ENCODE peak calls at places on chromosomes 12 and 14, in four cellular contexts. O is choroid plexus epithelial cell, M is adrenal gland, N is ovary. R is an unnamed sample.

GRCh38 chr12:3998968-3999792 is 126.0 kb upstream of the PARP11 start:
- DNase-seq in M (no peak), N (no peak), O (peak; percentile 11), R (no peak)

GRCh38 chr12:46154221-46154975 is 114.4 kb downstream of the SLC38A1 start:
- DNase-seq in N (no peak), M (no peak), O (peak; percentile 17), R (peak; percentile 50)

GRCh38 chr12:67758119-67758873 is 109.8 kb downstream of the DYRK2 start:
- DNase-seq in N (no peak), O (no peak), M (no peak), R (no peak)

GRCh38 chr14:39268393-39268792 is 34.7 kb downstream of the MIA2 start:
- DNase-seq in O (peak; percentile 28), N (no peak), M (no peak), R (peak; percentile 26)

GRCh38 chr14:98143566-98143965 is 1128.4 kb downstream of the BCL11B start:
- DNase-seq in O (no peak), M (no peak), N (no peak), R (no peak)

GRCh38 chr12:103505371-103506236 is 9.8 kb upstream of the C12orf42 start:
- DNase-seq in O (no peak), N (no peak), M (no peak), R (no peak)

GRCh38 chr12:101051901-101052550 is 158.0 kb downstream of the SLC5A8 start:
- DNase-seq in N (peak; percentile 63), O (peak; percentile 66), M (peak; percentile 30), R (peak; percentile 96)

GRCh38 chr12:65881965-65882413 is 57.7 kb downstream of the HMGA2 start:
- DNase-seq in M (peak; percentile 56), O (peak; percentile 83), N (peak; percentile 83), R (peak; percentile 90)

GRCh38 chr12:106108187-106108816 is 30.5 kb downstream of the NUAK1 start:
- DNase-seq in M (no peak), O (peak; percentile 75), N (no peak), R (peak; percentile 90)

GRCh38 chr14:31263485-31264133 is 56.0 kb upstream of the HECTD1 start:
- DNase-seq in N (peak; percentile 57), O (peak; percentile 100), M (peak; percentile 76), R (peak; percentile 99)

GRCh38 chr12:77679701-77680100 is 151.0 kb upstream of the NAV3 start:
- DNase-seq in N (no peak), M (no peak), O (peak; percentile 19), R (no peak)

GRCh38 chr12:113119980-113120669 is 15.4 kb downstream of the RASAL1 start:
- DNase-seq in N (no peak), M (no peak), O (no peak), R (no peak)

GRCh38 chr14:63269561-63270225 is 49.0 kb downstream of the GPHB5 start:
- DNase-seq in O (no peak), M (no peak), N (no peak), R (no peak)

GRCh38 chr14:70955543-70956480 is 48.6 kb downstream of the PCNX1 start:
- DNase-seq in M (no peak), O (peak; percentile 53), N (no peak), R (peak; percentile 58)
- TF ChIP-seq CTCF in M (peak; percentile 30), O (peak; percentile 82), N (no peak), R (peak; percentile 76)

DNA sequence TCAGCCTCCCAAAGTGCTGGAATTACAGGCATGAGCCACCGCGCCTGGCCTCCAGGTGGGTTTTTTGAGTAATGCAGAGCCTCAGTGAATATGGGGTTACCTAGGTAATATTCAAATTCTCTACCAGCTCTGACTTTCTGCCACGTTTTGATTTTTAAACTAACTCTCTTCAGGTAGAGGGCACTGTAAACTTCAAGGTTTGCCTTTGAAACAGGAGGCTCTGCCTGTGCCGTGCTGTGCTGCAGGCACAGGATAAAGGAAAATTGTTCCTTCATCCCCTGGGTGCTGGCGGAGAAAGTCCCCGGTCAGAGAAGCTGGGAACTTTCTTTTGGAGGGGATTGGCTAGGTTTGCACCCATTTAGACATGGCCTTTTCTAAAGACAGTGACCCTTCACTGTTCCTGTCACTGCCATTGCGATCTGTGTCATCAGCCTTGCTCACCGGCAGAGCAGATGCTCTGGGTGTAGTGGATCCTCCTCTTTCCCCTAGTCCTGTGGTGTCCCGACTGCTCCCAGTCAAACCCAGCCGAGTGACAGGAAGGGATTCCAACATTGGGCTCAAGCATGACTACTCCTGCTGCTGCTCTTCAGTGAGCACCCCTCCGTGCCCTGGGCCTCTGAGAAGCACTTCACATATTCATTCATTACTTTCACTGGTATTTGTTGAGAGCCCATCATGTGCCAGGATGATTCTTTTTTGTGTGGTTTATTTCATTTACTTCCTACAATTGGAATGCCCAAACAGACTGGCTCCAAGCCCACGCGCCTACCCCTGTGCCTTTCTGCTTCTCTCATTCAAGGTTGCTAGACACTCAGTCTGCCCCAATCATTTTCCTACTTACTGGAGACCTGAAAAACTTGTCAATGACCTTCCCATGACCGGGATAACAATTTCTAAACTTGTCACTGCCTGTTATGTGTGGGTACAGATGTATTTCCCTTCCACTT is 103.6 kb downstream of the TMEM30B start:
- DNase-seq in M (peak; percentile 22), N (no peak), O (no peak), R (no peak)
- H3K4me3 ChIP-seq in M (no peak overlapping the region), N (no peak overlapping the region), O (no peak overlapping the region), R (no peak overlapping the region)

DNA sequence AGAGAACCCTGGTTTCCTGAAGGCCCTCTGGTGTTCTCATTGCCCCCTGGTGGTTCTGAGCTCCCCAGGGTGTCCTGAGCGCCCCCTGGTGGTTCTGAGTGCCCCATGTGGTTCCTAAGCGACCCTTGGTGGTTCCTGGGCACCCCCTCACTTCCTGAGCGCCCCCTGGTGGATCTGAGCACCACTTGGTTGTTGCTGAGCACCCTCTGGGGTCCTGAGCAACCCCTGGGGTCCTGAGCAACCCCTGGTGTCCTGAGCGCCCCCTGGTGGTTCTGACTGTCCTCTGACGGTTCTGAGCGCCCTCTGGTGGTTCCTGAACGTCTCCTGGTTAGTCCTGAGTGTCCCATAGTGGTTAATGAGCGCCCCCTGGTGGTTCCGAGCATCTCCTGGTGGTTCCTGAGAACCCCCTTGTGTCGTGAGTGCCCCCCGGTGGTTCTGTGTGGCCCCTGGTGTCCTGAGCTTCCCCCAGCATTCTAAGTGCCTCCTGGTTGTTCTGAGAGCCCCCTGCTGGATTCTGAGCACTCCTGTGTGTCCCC is 568.3 kb downstream of the TMEM121 start:
- DNase-seq in N (no peak), M (no peak), O (no peak), R (no peak)
- TF ChIP-seq CTCF in N (no peak), M (no peak), O (no peak), R (no peak)

DNA sequence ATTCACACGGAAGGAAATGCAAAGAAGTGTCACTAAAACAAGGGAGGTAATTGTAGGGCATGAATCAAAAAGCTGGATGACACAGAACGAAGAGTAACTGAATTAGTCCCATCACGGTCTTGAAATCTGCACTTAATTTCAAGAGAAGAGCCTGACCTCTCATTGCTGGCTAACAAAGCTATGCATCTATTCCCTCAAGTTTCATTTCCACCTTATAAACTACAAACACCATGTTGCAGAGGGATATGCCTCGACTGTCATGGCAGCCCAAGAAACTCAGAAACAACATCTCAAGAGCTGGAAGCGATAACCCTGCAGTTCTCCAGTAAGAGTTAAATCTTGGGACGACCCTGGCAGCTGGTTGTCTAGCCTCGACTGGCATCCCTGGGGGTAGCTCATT is 76.3 kb downstream of the FOXN3 start:
- DNase-seq in M (no peak), O (no peak), N (no peak), R (no peak)
- H3K4me3 ChIP-seq in M (no peak overlapping the region), O (no peak overlapping the region), N (no peak overlapping the region), R (no peak overlapping the region)

DNA sequence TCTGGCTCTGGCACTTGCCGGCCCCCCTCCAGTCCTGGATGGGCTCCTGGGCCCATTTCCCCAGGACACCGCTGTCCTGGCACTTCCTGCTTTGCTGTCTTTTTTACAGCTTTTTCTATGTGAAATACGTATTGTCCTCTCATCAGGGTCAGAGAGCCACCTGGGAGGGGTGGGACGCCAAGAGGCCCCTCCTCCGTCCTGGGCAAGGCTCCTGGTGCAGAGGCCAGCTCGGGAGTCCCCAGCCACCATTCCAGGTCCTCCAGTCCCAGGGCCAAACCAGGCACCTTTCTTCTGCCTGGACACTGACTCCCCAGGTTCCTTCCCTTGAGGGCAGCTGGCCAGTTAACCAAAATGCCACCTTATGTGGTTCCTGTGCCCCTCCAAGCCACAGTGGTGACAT is 22.8 kb downstream of the ARL6IP4 start:
- DNase-seq in N (no peak), O (no peak), M (no peak), R (no peak)
- TF ChIP-seq CTCF in N (no peak), O (no peak), M (no peak), R (no peak)

DNA sequence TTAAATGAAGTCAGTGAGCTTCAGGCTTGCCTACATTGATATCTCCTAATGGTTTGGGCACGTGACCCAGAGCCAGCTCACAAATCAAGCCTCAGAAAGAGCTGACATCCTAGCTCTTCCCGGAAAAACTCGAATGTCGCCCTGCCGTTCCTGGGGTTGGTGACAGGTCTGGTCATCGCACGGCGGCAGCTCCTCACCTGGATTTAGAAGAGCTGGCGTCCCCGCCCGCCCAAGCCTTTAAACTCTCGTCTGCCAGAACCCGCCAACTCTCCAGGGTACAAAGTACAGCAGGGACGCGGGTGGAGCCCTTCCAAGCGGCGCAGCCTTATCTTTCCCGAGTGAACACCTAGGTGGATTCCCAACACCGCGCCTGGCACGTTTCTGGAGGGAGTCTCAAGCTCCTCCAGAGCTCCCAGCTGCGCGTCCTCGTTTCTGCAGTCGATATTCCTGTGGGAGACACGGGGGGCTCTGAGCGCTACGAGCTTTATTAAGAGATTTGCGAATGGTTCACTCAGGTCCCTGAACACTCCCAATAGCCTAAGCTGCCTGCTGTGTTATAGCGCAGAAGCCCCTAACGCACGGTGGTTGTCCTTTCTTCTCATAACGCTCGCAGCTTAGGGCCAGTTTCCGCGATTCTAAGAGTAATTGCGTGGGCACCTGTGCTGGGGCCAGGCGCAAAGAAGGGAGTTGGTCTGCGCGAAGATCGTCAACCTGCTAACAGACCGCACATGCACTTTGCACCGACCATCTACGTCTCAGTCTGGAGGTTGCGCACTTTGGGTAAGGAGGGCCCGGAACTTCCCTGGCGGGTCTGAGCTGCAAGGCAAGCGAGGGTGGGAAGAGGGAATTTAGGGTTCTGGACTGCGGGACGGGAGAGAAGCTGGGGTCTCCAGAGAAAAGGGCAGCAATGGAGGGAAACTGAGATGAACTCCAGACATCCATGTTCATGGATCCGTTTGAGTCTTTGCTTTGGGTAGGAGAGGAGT is at the start of gene SSTR1:
- DNase-seq in M (no peak), O (no peak), N (no peak), R (peak; percentile 21)
- H3K4me3 ChIP-seq in M (no peak within 1 kb of the TSS), O (no peak within 1 kb of the TSS), N (peak within 1 kb of the TSS; percentile 9), R (peak within 1 kb of the TSS; percentile 63)

R was measured in fibroblast of pulmonary artery.